ENCODE peak calls at places on chromosomes 2 and 18, in seven cellular contexts. One of them, this sample, is unnamed.

GRCh38 chr2:37809525-37809924 is 115.6 kb upstream of the RMDN2 start:
- DNase-seq in heart left ventricle: peak; percentile 36
- DNase-seq in SJSA1: no peak
- DNase-seq in cardiac fibroblast: peak; percentile 79
- DNase-seq in foreskin fibroblast: no peak
- DNase-seq in CD8-positive, alpha-beta memory T cell: no peak
- DNase-seq in AG10803: peak; percentile 61
- DNase-seq in this sample: peak; percentile 85

GRCh38 chr2:71889991-71890684 is 257.5 kb downstream of the CYP26B1 start:
- DNase-seq in heart left ventricle: peak; percentile 46
- DNase-seq in SJSA1: no peak
- DNase-seq in cardiac fibroblast: peak; percentile 98
- DNase-seq in foreskin fibroblast: peak; percentile 78
- DNase-seq in CD8-positive, alpha-beta memory T cell: no peak
- DNase-seq in AG10803: peak; percentile 98
- DNase-seq in this sample: peak; percentile 91

GRCh38 chr18:46207985-46208384 is 103.8 kb downstream of the HAUS1 start:
- DNase-seq in heart left ventricle: no peak
- DNase-seq in SJSA1: no peak
- DNase-seq in cardiac fibroblast: no peak
- DNase-seq in foreskin fibroblast: no peak
- DNase-seq in CD8-positive, alpha-beta memory T cell: no peak
- DNase-seq in AG10803: no peak
- DNase-seq in this sample: no peak

GRCh38 chr18:9539283-9539682 is 64.0 kb downstream of the RALBP1 start:
- DNase-seq in heart left ventricle: no peak
- DNase-seq in SJSA1: no peak
- DNase-seq in cardiac fibroblast: peak; percentile 86
- DNase-seq in foreskin fibroblast: peak; percentile 80
- DNase-seq in CD8-positive, alpha-beta memory T cell: no peak
- DNase-seq in AG10803: peak; percentile 36
- DNase-seq in this sample: peak; percentile 18

GRCh38 chr2:98188351-98189046 is 101.5 kb downstream of the VWA3B start:
- DNase-seq in heart left ventricle: no peak
- DNase-seq in SJSA1: no peak
- DNase-seq in cardiac fibroblast: peak; percentile 12
- DNase-seq in foreskin fibroblast: no peak
- DNase-seq in CD8-positive, alpha-beta memory T cell: no peak
- DNase-seq in AG10803: peak; percentile 5
- DNase-seq in this sample: no peak

GRCh38 chr2:187774551-187775071 is 220.4 kb upstream of the TFPI start:
- DNase-seq in heart left ventricle: no peak
- DNase-seq in SJSA1: no peak
- DNase-seq in cardiac fibroblast: peak; percentile 73
- DNase-seq in foreskin fibroblast: peak; percentile 31
- DNase-seq in CD8-positive, alpha-beta memory T cell: no peak
- DNase-seq in AG10803: peak; percentile 29
- DNase-seq in this sample: peak; percentile 63

GRCh38 chr2:288002-288742 is at the start of gene ALKAL2:
- DNase-seq in heart left ventricle: no peak
- DNase-seq in SJSA1: no peak
- DNase-seq in cardiac fibroblast: no peak
- DNase-seq in foreskin fibroblast: no peak
- DNase-seq in CD8-positive, alpha-beta memory T cell: no peak
- DNase-seq in AG10803: no peak
- DNase-seq in this sample: peak; percentile 51

GRCh38 chr2:192016265-192016664 is 169.4 kb upstream of the CAVIN2 start:
- DNase-seq in heart left ventricle: no peak
- DNase-seq in SJSA1: no peak
- DNase-seq in cardiac fibroblast: peak; percentile 41
- DNase-seq in foreskin fibroblast: peak; percentile 60
- DNase-seq in CD8-positive, alpha-beta memory T cell: no peak
- DNase-seq in AG10803: peak; percentile 32
- DNase-seq in this sample: no peak

GRCh38 chr2:42567389-42567788 is 1.0 kb upstream of the MTA3 start:
- DNase-seq in heart left ventricle: no peak
- DNase-seq in SJSA1: no peak
- DNase-seq in cardiac fibroblast: peak; percentile 34
- DNase-seq in foreskin fibroblast: peak; percentile 35
- DNase-seq in CD8-positive, alpha-beta memory T cell: no peak
- DNase-seq in AG10803: peak; percentile 83
- DNase-seq in this sample: peak; percentile 56

GRCh38 chr2:37616674-37616999 is 54.8 kb downstream of the CDC42EP3 start:
- DNase-seq in heart left ventricle: no peak
- DNase-seq in SJSA1: no peak
- DNase-seq in cardiac fibroblast: peak; percentile 86
- DNase-seq in foreskin fibroblast: no peak
- DNase-seq in CD8-positive, alpha-beta memory T cell: no peak
- DNase-seq in AG10803: peak; percentile 65
- DNase-seq in this sample: peak; percentile 21

GRCh38 chr2:147789287-147789686 is 55.5 kb upstream of the ACVR2A start:
- DNase-seq in heart left ventricle: no peak
- DNase-seq in SJSA1: no peak
- DNase-seq in cardiac fibroblast: no peak
- DNase-seq in foreskin fibroblast: no peak
- DNase-seq in CD8-positive, alpha-beta memory T cell: no peak
- DNase-seq in AG10803: no peak
- DNase-seq in this sample: no peak

GRCh38 chr2:37711831-37712230 is 40.4 kb upstream of the CDC42EP3 start:
- DNase-seq in heart left ventricle: no peak
- DNase-seq in SJSA1: no peak
- DNase-seq in cardiac fibroblast: peak; percentile 82
- DNase-seq in foreskin fibroblast: peak; percentile 77
- DNase-seq in CD8-positive, alpha-beta memory T cell: no peak
- DNase-seq in AG10803: peak; percentile 87
- DNase-seq in this sample: peak; percentile 67

GRCh38 chr2:227153766-227154486 is 10.1 kb downstream of the COL4A4 start:
- DNase-seq in heart left ventricle: peak; percentile 61
- DNase-seq in SJSA1: no peak
- DNase-seq in cardiac fibroblast: peak; percentile 80
- DNase-seq in foreskin fibroblast: no peak
- DNase-seq in CD8-positive, alpha-beta memory T cell: no peak
- DNase-seq in AG10803: no peak
- DNase-seq in this sample: no peak

GRCh38 chr2:11129598-11130449 is 25.4 kb upstream of the SLC66A3 start:
- DNase-seq in heart left ventricle: peak; percentile 54
- DNase-seq in SJSA1: no peak
- DNase-seq in cardiac fibroblast: no peak
- DNase-seq in foreskin fibroblast: no peak
- DNase-seq in CD8-positive, alpha-beta memory T cell: peak; percentile 78
- DNase-seq in AG10803: no peak
- DNase-seq in this sample: no peak

GRCh38 chr2:189274412-189274811 is 94.9 kb upstream of the COL5A2 start:
- DNase-seq in heart left ventricle: no peak
- DNase-seq in SJSA1: no peak
- DNase-seq in cardiac fibroblast: no peak
- DNase-seq in foreskin fibroblast: no peak
- DNase-seq in CD8-positive, alpha-beta memory T cell: no peak
- DNase-seq in AG10803: no peak
- DNase-seq in this sample: no peak

GRCh38 chr2:69829243-69830044 is at the start of gene GMCL1:
- DNase-seq in heart left ventricle: peak; percentile 98
- DNase-seq in SJSA1: peak; percentile 97
- DNase-seq in cardiac fibroblast: peak; percentile 97
- DNase-seq in foreskin fibroblast: peak; percentile 95
- DNase-seq in CD8-positive, alpha-beta memory T cell: peak; percentile 99
- DNase-seq in AG10803: peak; percentile 94
- DNase-seq in this sample: peak; percentile 98

GRCh38 chr2:65013776-65014175 is 24.6 kb downstream of the SLC1A4 start:
- DNase-seq in heart left ventricle: no peak
- DNase-seq in SJSA1: no peak
- DNase-seq in cardiac fibroblast: no peak
- DNase-seq in foreskin fibroblast: no peak
- DNase-seq in CD8-positive, alpha-beta memory T cell: no peak
- DNase-seq in AG10803: no peak
- DNase-seq in this sample: no peak

GRCh38 chr18:79600141-79600540 is 79.5 kb upstream of the CTDP1 start:
- DNase-seq in heart left ventricle: peak; percentile 22
- DNase-seq in SJSA1: no peak
- DNase-seq in cardiac fibroblast: no peak
- DNase-seq in foreskin fibroblast: no peak
- DNase-seq in CD8-positive, alpha-beta memory T cell: no peak
- DNase-seq in AG10803: no peak
- DNase-seq in this sample: no peak

GRCh38 chr18:50560681-50561629 is 1.1 kb downstream of the MAPK4 start:
- DNase-seq in heart left ventricle: no peak
- DNase-seq in SJSA1: no peak
- DNase-seq in cardiac fibroblast: no peak
- DNase-seq in foreskin fibroblast: no peak
- DNase-seq in CD8-positive, alpha-beta memory T cell: no peak
- DNase-seq in AG10803: no peak
- DNase-seq in this sample: peak; percentile 1

GRCh38 chr18:13216092-13216582 is 2.4 kb upstream of the LDLRAD4 start:
- DNase-seq in heart left ventricle: peak; percentile 85
- DNase-seq in SJSA1: no peak
- DNase-seq in cardiac fibroblast: peak; percentile 54
- DNase-seq in foreskin fibroblast: peak; percentile 48
- DNase-seq in CD8-positive, alpha-beta memory T cell: peak; percentile 21
- DNase-seq in AG10803: peak; percentile 80
- DNase-seq in this sample: peak; percentile 81
- H3K4me3 ChIP-seq in heart left ventricle: no peak overlapping the region
- H3K4me3 ChIP-seq in SJSA1: no peak overlapping the region
- H3K4me3 ChIP-seq in cardiac fibroblast: no peak overlapping the region
- H3K4me3 ChIP-seq in foreskin fibroblast: no peak overlapping the region
- H3K4me3 ChIP-seq in CD8-positive, alpha-beta memory T cell: peak overlapping the region; percentile 51
- H3K4me3 ChIP-seq in AG10803: no peak overlapping the region
- H3K4me3 ChIP-seq in this sample: no peak overlapping the region

GRCh38 chr2:36336321-36336720 is 19.3 kb upstream of the CRIM1 start:
- DNase-seq in heart left ventricle: no peak
- DNase-seq in SJSA1: no peak
- DNase-seq in cardiac fibroblast: no peak
- DNase-seq in foreskin fibroblast: no peak
- DNase-seq in CD8-positive, alpha-beta memory T cell: no peak
- DNase-seq in AG10803: no peak
- DNase-seq in this sample: no peak

GRCh38 chr2:36335597-36335996 is 20.0 kb upstream of the CRIM1 start:
- DNase-seq in heart left ventricle: no peak
- DNase-seq in SJSA1: no peak
- DNase-seq in cardiac fibroblast: no peak
- DNase-seq in foreskin fibroblast: no peak
- DNase-seq in CD8-positive, alpha-beta memory T cell: no peak
- DNase-seq in AG10803: no peak
- DNase-seq in this sample: no peak

GRCh38 chr2:36329746-36330145 is 25.8 kb upstream of the CRIM1 start:
- DNase-seq in heart left ventricle: no peak
- DNase-seq in SJSA1: no peak
- DNase-seq in cardiac fibroblast: peak; percentile 82
- DNase-seq in foreskin fibroblast: no peak
- DNase-seq in CD8-positive, alpha-beta memory T cell: no peak
- DNase-seq in AG10803: peak; percentile 93
- DNase-seq in this sample: peak; percentile 38

GRCh38 chr2:36330456-36331395 is 24.9 kb upstream of the CRIM1 start:
- DNase-seq in heart left ventricle: no peak
- DNase-seq in SJSA1: no peak
- DNase-seq in cardiac fibroblast: no peak
- DNase-seq in foreskin fibroblast: no peak
- DNase-seq in CD8-positive, alpha-beta memory T cell: no peak
- DNase-seq in AG10803: peak; percentile 60
- DNase-seq in this sample: peak; percentile 40

DNA sequence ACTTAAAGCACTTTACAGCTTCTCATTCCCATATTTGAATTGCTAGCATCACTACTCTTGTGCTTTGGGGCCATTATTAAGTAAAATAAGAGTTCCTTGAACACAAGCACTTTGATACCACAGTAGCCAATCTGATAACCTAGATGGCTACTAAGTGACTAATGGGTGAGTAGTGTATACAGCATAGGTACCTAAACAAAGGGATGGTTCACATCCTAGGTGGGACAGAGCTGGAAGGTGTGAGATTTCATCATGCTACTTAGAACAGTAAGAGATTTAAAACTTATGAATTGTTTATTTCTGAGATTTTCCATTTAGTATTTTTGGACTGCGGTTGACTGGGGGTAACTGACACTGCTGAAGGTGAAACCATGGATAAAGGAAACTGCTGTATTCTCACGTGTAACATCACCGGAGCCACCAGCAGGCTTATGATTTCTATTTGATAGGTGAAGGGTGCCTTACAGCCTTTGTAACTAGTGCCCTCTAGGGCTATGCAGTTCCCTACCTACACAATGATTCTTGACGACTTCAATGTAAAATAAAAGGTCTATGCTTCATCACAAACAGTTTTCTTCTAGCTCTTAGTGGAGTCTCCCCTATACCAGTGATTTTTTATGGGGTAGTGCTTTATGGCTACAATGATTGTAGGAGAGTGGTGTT is 22.1 kb upstream of the CRIM1 start:
- DNase-seq in heart left ventricle: no peak
- DNase-seq in SJSA1: no peak
- DNase-seq in cardiac fibroblast: no peak
- DNase-seq in foreskin fibroblast: no peak
- DNase-seq in CD8-positive, alpha-beta memory T cell: no peak
- DNase-seq in AG10803: no peak
- DNase-seq in this sample: no peak
- H3K4me3 ChIP-seq in heart left ventricle: no peak overlapping the region
- H3K4me3 ChIP-seq in SJSA1: no peak overlapping the region
- H3K4me3 ChIP-seq in cardiac fibroblast: no peak overlapping the region
- H3K4me3 ChIP-seq in foreskin fibroblast: no peak overlapping the region
- H3K4me3 ChIP-seq in CD8-positive, alpha-beta memory T cell: no peak overlapping the region
- H3K4me3 ChIP-seq in AG10803: no peak overlapping the region
- H3K4me3 ChIP-seq in this sample: no peak overlapping the region

GRCh38 chr2:230600285-230600684 is 112.4 kb upstream of the CAB39 start:
- DNase-seq in heart left ventricle: no peak
- DNase-seq in SJSA1: no peak
- DNase-seq in cardiac fibroblast: no peak
- DNase-seq in foreskin fibroblast: no peak
- DNase-seq in CD8-positive, alpha-beta memory T cell: peak; percentile 13
- DNase-seq in AG10803: no peak
- DNase-seq in this sample: no peak
- H3K4me3 ChIP-seq in heart left ventricle: no peak overlapping the region
- H3K4me3 ChIP-seq in SJSA1: no peak overlapping the region
- H3K4me3 ChIP-seq in cardiac fibroblast: no peak overlapping the region
- H3K4me3 ChIP-seq in foreskin fibroblast: no peak overlapping the region
- H3K4me3 ChIP-seq in CD8-positive, alpha-beta memory T cell: no peak overlapping the region
- H3K4me3 ChIP-seq in AG10803: no peak overlapping the region
- H3K4me3 ChIP-seq in this sample: no peak overlapping the region

DNA sequence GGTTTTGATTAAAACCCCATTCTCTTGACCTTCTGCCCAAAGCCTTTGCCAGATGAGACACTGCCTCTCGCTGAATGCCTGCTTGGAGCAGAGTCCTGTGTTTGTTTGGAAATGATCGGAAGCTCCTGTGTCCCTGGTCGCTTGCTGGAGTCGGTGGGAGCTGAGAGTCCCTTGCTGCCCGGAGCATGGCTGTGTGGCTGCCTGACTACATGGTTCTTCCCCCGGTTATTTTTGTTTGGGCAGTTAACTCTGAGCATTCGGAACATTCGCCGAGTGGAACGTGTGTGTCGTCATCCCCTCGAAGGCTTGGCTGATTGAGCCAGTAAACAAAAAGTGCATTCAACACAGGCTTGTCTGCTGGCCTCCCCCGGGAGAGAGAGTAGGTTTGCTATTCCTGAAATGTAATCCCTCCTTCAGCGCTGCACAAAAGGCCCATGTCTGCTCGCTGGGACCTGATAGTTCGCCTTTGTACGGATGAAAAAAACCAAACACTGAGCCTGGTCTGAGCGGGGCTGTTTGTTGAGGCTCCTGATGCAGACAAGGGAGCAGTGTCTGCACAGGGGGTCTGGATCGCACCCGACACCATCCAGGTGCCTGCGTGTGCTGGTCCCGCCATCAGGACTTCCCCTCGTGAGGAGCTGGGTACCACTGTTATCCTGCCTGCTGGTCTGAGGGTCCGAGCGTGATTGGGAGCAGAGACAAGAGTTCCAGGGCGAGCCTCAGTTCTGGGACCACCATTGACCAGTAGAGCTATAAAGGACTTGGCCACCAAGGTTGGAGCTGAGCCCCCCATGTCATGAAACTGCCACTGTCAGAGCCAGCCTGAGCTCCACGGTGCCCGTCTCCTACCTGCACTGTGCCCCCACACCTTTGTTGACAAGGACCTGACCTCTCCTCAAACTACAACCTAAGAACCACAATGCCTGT is 83.8 kb downstream of the AGAP1 start:
- DNase-seq in heart left ventricle: peak; percentile 60
- DNase-seq in SJSA1: no peak
- DNase-seq in cardiac fibroblast: peak; percentile 62
- DNase-seq in foreskin fibroblast: peak; percentile 35
- DNase-seq in CD8-positive, alpha-beta memory T cell: no peak
- DNase-seq in AG10803: peak; percentile 31
- DNase-seq in this sample: peak; percentile 8
- H3K4me3 ChIP-seq in heart left ventricle: peak overlapping the region; percentile 13
- H3K4me3 ChIP-seq in SJSA1: no peak overlapping the region
- H3K4me3 ChIP-seq in cardiac fibroblast: no peak overlapping the region
- H3K4me3 ChIP-seq in foreskin fibroblast: no peak overlapping the region
- H3K4me3 ChIP-seq in CD8-positive, alpha-beta memory T cell: no peak overlapping the region
- H3K4me3 ChIP-seq in AG10803: peak overlapping the region; percentile 3
- H3K4me3 ChIP-seq in this sample: peak overlapping the region; percentile 70

This sample was measured in adipocyte.